ENCODE peak calls at places on chromosomes 5 and 9, in eight cellular contexts. One of them, this sample, is unnamed.

GRCh38 chr5:141717043-141717442 is 35.0 kb upstream of the ARAP3 start:
- DNase-seq in astrocyte of the hippocampus: no peak
- DNase-seq in activated T-helper 1 cell treated with anti-CD3 and anti-CD28 coated beads, Interleukin-12 subunit alpha, Interleukin-12 subunit beta, Interleukin-2, Interleukin-4 antibody, amounts not matched to agents 30 ng/mL and 10 ng/mL and 1 ng/mL, durations not matched to agents 14 hours and 24 hours and 36 hours: no peak
- DNase-seq in LoVo: no peak
- DNase-seq in Kasumi-1: peak
- DNase-seq in foreskin melanocyte: no peak
- DNase-seq in natural killer cell: no peak
- DNase-seq in A673: no peak
- DNase-seq in this sample: no peak

GRCh38 chr5:14364576-14365472 is 216.8 kb upstream of the OTULINL start:
- DNase-seq in astrocyte of the hippocampus: no peak
- DNase-seq in activated T-helper 1 cell treated with anti-CD3 and anti-CD28 coated beads, Interleukin-12 subunit alpha, Interleukin-12 subunit beta, Interleukin-2, Interleukin-4 antibody, amounts not matched to agents 30 ng/mL and 10 ng/mL and 1 ng/mL, durations not matched to agents 14 hours and 24 hours and 36 hours: no peak
- DNase-seq in LoVo: peak
- DNase-seq in Kasumi-1: no peak
- DNase-seq in foreskin melanocyte: peak
- DNase-seq in natural killer cell: no peak
- DNase-seq in A673: no peak
- DNase-seq in this sample: no peak

GRCh38 chr5:143913008-143913752 is 101.2 kb downstream of the HMHB1 start:
- DNase-seq in astrocyte of the hippocampus: peak
- DNase-seq in activated T-helper 1 cell treated with anti-CD3 and anti-CD28 coated beads, Interleukin-12 subunit alpha, Interleukin-12 subunit beta, Interleukin-2, Interleukin-4 antibody, amounts not matched to agents 30 ng/mL and 10 ng/mL and 1 ng/mL, durations not matched to agents 14 hours and 24 hours and 36 hours: no peak
- DNase-seq in LoVo: no peak
- DNase-seq in Kasumi-1: no peak
- DNase-seq in foreskin melanocyte: no peak
- DNase-seq in natural killer cell: no peak
- DNase-seq in A673: no peak
- DNase-seq in this sample: no peak

GRCh38 chr5:36028816-36029465 is 37.7 kb downstream of the UGT3A2 start:
- DNase-seq in astrocyte of the hippocampus: no peak
- DNase-seq in activated T-helper 1 cell treated with anti-CD3 and anti-CD28 coated beads, Interleukin-12 subunit alpha, Interleukin-12 subunit beta, Interleukin-2, Interleukin-4 antibody, amounts not matched to agents 30 ng/mL and 10 ng/mL and 1 ng/mL, durations not matched to agents 14 hours and 24 hours and 36 hours: no peak
- DNase-seq in LoVo: no peak
- DNase-seq in Kasumi-1: no peak
- DNase-seq in foreskin melanocyte: no peak
- DNase-seq in natural killer cell: no peak
- DNase-seq in A673: no peak
- DNase-seq in this sample: no peak

GRCh38 chr5:172528440-172528839 is 74.1 kb upstream of the SH3PXD2B start:
- DNase-seq in astrocyte of the hippocampus: no peak
- DNase-seq in activated T-helper 1 cell treated with anti-CD3 and anti-CD28 coated beads, Interleukin-12 subunit alpha, Interleukin-12 subunit beta, Interleukin-2, Interleukin-4 antibody, amounts not matched to agents 30 ng/mL and 10 ng/mL and 1 ng/mL, durations not matched to agents 14 hours and 24 hours and 36 hours: no peak
- DNase-seq in LoVo: no peak
- DNase-seq in Kasumi-1: no peak
- DNase-seq in foreskin melanocyte: no peak
- DNase-seq in natural killer cell: no peak
- DNase-seq in A673: no peak
- DNase-seq in this sample: peak

GRCh38 chr9:124489222-124489621 is 18.0 kb downstream of the NR5A1 start:
- DNase-seq in astrocyte of the hippocampus: no peak
- DNase-seq in activated T-helper 1 cell treated with anti-CD3 and anti-CD28 coated beads, Interleukin-12 subunit alpha, Interleukin-12 subunit beta, Interleukin-2, Interleukin-4 antibody, amounts not matched to agents 30 ng/mL and 10 ng/mL and 1 ng/mL, durations not matched to agents 14 hours and 24 hours and 36 hours: no peak
- DNase-seq in LoVo: no peak
- DNase-seq in Kasumi-1: no peak
- DNase-seq in foreskin melanocyte: no peak
- DNase-seq in natural killer cell: no peak
- DNase-seq in A673: no peak
- DNase-seq in this sample: no peak

GRCh38 chr9:109962215-109962614 is 182.2 kb downstream of the PALM2AKAP2 start:
- DNase-seq in astrocyte of the hippocampus: no peak
- DNase-seq in activated T-helper 1 cell treated with anti-CD3 and anti-CD28 coated beads, Interleukin-12 subunit alpha, Interleukin-12 subunit beta, Interleukin-2, Interleukin-4 antibody, amounts not matched to agents 30 ng/mL and 10 ng/mL and 1 ng/mL, durations not matched to agents 14 hours and 24 hours and 36 hours: no peak
- DNase-seq in LoVo: no peak
- DNase-seq in Kasumi-1: no peak
- DNase-seq in foreskin melanocyte: no peak
- DNase-seq in natural killer cell: no peak
- DNase-seq in A673: no peak
- DNase-seq in this sample: no peak

GRCh38 chr5:17396247-17396646 is 101.8 kb upstream of the TAF11L2 start:
- DNase-seq in astrocyte of the hippocampus: no peak
- DNase-seq in activated T-helper 1 cell treated with anti-CD3 and anti-CD28 coated beads, Interleukin-12 subunit alpha, Interleukin-12 subunit beta, Interleukin-2, Interleukin-4 antibody, amounts not matched to agents 30 ng/mL and 10 ng/mL and 1 ng/mL, durations not matched to agents 14 hours and 24 hours and 36 hours: no peak
- DNase-seq in LoVo: no peak
- DNase-seq in Kasumi-1: no peak
- DNase-seq in foreskin melanocyte: no peak
- DNase-seq in natural killer cell: no peak
- DNase-seq in A673: no peak
- DNase-seq in this sample: no peak

GRCh38 chr9:23669776-23670175 is 156.3 kb downstream of the ELAVL2 start:
- DNase-seq in astrocyte of the hippocampus: no peak
- DNase-seq in activated T-helper 1 cell treated with anti-CD3 and anti-CD28 coated beads, Interleukin-12 subunit alpha, Interleukin-12 subunit beta, Interleukin-2, Interleukin-4 antibody, amounts not matched to agents 30 ng/mL and 10 ng/mL and 1 ng/mL, durations not matched to agents 14 hours and 24 hours and 36 hours: no peak
- DNase-seq in LoVo: no peak
- DNase-seq in Kasumi-1: no peak
- DNase-seq in foreskin melanocyte: no peak
- DNase-seq in natural killer cell: no peak
- DNase-seq in A673: no peak
- DNase-seq in this sample: no peak

GRCh38 chr5:172048539-172049101 is 42.2 kb upstream of the FBXW11 start:
- DNase-seq in astrocyte of the hippocampus: no peak
- DNase-seq in activated T-helper 1 cell treated with anti-CD3 and anti-CD28 coated beads, Interleukin-12 subunit alpha, Interleukin-12 subunit beta, Interleukin-2, Interleukin-4 antibody, amounts not matched to agents 30 ng/mL and 10 ng/mL and 1 ng/mL, durations not matched to agents 14 hours and 24 hours and 36 hours: no peak
- DNase-seq in LoVo: no peak
- DNase-seq in Kasumi-1: no peak
- DNase-seq in foreskin melanocyte: peak
- DNase-seq in natural killer cell: no peak
- DNase-seq in A673: no peak
- DNase-seq in this sample: no peak

GRCh38 chr9:77013932-77014596 is 5.4 kb upstream of the FOXB2 start:
- DNase-seq in astrocyte of the hippocampus: peak
- DNase-seq in activated T-helper 1 cell treated with anti-CD3 and anti-CD28 coated beads, Interleukin-12 subunit alpha, Interleukin-12 subunit beta, Interleukin-2, Interleukin-4 antibody, amounts not matched to agents 30 ng/mL and 10 ng/mL and 1 ng/mL, durations not matched to agents 14 hours and 24 hours and 36 hours: no peak
- DNase-seq in LoVo: no peak
- DNase-seq in Kasumi-1: no peak
- DNase-seq in foreskin melanocyte: no peak
- DNase-seq in natural killer cell: no peak
- DNase-seq in A673: no peak
- DNase-seq in this sample: no peak

GRCh38 chr5:163878490-163878889 is 373.1 kb downstream of the MAT2B start:
- DNase-seq in astrocyte of the hippocampus: no peak
- DNase-seq in activated T-helper 1 cell treated with anti-CD3 and anti-CD28 coated beads, Interleukin-12 subunit alpha, Interleukin-12 subunit beta, Interleukin-2, Interleukin-4 antibody, amounts not matched to agents 30 ng/mL and 10 ng/mL and 1 ng/mL, durations not matched to agents 14 hours and 24 hours and 36 hours: no peak
- DNase-seq in LoVo: no peak
- DNase-seq in Kasumi-1: no peak
- DNase-seq in foreskin melanocyte: no peak
- DNase-seq in natural killer cell: no peak
- DNase-seq in A673: no peak
- DNase-seq in this sample: no peak

GRCh38 chr5:167511276-167511675 is 780.2 kb upstream of the WWC1 start:
- DNase-seq in astrocyte of the hippocampus: no peak
- DNase-seq in activated T-helper 1 cell treated with anti-CD3 and anti-CD28 coated beads, Interleukin-12 subunit alpha, Interleukin-12 subunit beta, Interleukin-2, Interleukin-4 antibody, amounts not matched to agents 30 ng/mL and 10 ng/mL and 1 ng/mL, durations not matched to agents 14 hours and 24 hours and 36 hours: no peak
- DNase-seq in LoVo: no peak
- DNase-seq in Kasumi-1: no peak
- DNase-seq in foreskin melanocyte: no peak
- DNase-seq in natural killer cell: no peak
- DNase-seq in A673: no peak
- DNase-seq in this sample: no peak

GRCh38 chr5:177402271-177403043 is 2.0 kb upstream of the PFN3 start:
- DNase-seq in astrocyte of the hippocampus: peak
- DNase-seq in activated T-helper 1 cell treated with anti-CD3 and anti-CD28 coated beads, Interleukin-12 subunit alpha, Interleukin-12 subunit beta, Interleukin-2, Interleukin-4 antibody, amounts not matched to agents 30 ng/mL and 10 ng/mL and 1 ng/mL, durations not matched to agents 14 hours and 24 hours and 36 hours: peak
- DNase-seq in LoVo: peak
- DNase-seq in Kasumi-1: peak
- DNase-seq in foreskin melanocyte: peak
- DNase-seq in natural killer cell: no peak
- DNase-seq in A673: peak
- DNase-seq in this sample: peak

GRCh38 chr9:38142201-38142600 is 73.2 kb upstream of the SHB start:
- DNase-seq in astrocyte of the hippocampus: no peak
- DNase-seq in activated T-helper 1 cell treated with anti-CD3 and anti-CD28 coated beads, Interleukin-12 subunit alpha, Interleukin-12 subunit beta, Interleukin-2, Interleukin-4 antibody, amounts not matched to agents 30 ng/mL and 10 ng/mL and 1 ng/mL, durations not matched to agents 14 hours and 24 hours and 36 hours: no peak
- DNase-seq in LoVo: no peak
- DNase-seq in Kasumi-1: no peak
- DNase-seq in foreskin melanocyte: no peak
- DNase-seq in natural killer cell: no peak
- DNase-seq in A673: no peak
- DNase-seq in this sample: no peak

GRCh38 chr9:91424403-91425176 is 958 bp upstream of the NFIL3 start:
- DNase-seq in astrocyte of the hippocampus: peak
- DNase-seq in activated T-helper 1 cell treated with anti-CD3 and anti-CD28 coated beads, Interleukin-12 subunit alpha, Interleukin-12 subunit beta, Interleukin-2, Interleukin-4 antibody, amounts not matched to agents 30 ng/mL and 10 ng/mL and 1 ng/mL, durations not matched to agents 14 hours and 24 hours and 36 hours: peak
- DNase-seq in LoVo: peak
- DNase-seq in Kasumi-1: no peak
- DNase-seq in foreskin melanocyte: peak
- DNase-seq in natural killer cell: peak
- DNase-seq in A673: peak
- DNase-seq in this sample: peak